ENCODE peak calls at places on chromosome 16, in six cellular contexts. E, V, B, X, Y and U are unnamed samples.

GRCh38 chr16:16096161-16096857 is 127.0 kb downstream of the ABCC6 start:
- DNase-seq in B (no peak), E (no peak), Y (no peak), V (no peak), X (no peak), U (no peak)

GRCh38 chr16:53756329-53756996 is 52.5 kb downstream of the FTO start:
- DNase-seq in X (peak), V (no peak), B (no peak), E (no peak), Y (no peak), U (no peak)

GRCh38 chr16:57067347-57067746 is 25.0 kb upstream of the CPNE2 start:
- DNase-seq in Y (no peak), X (no peak), V (no peak), E (no peak), B (no peak), U (no peak)

GRCh38 chr16:78638371-78638770 is 538.9 kb downstream of the WWOX start:
- DNase-seq in B (no peak), E (peak), Y (no peak), V (no peak), X (no peak), U (no peak)

GRCh38 chr16:89330177-89330856 is 112.8 kb downstream of the ZNF778 start:
- DNase-seq in Y (no peak), X (no peak), E (peak), B (no peak), V (no peak), U (peak)

GRCh38 chr16:83917152-83918120 is 18.5 kb downstream of the MLYCD start:
- DNase-seq in V (no peak), X (no peak), E (no peak), Y (no peak), B (no peak), U (no peak)

GRCh38 chr16:88696441-88696840 is 9.8 kb downstream of the RNF166 start:
- DNase-seq in B (no peak), E (no peak), V (no peak), X (no peak), Y (no peak), U (no peak)

GRCh38 chr16:31242197-31242596 is 17.6 kb upstream of the ITGAM start:
- DNase-seq in B (no peak), X (no peak), Y (no peak), E (no peak), V (no peak), U (no peak)

GRCh38 chr16:88700636-88701482 is 5.3 kb downstream of the RNF166 start:
- DNase-seq in V (no peak), B (no peak), E (no peak), X (no peak), Y (peak), U (no peak)

GRCh38 chr16:75416904-75417565 is 16.3 kb downstream of the CFDP1 start:
- DNase-seq in B (no peak), E (no peak), Y (no peak), X (no peak), V (no peak), U (no peak)

GRCh38 chr16:57260294-57260929 is 15.4 kb downstream of the ARL2BP start:
- DNase-seq in Y (no peak), B (no peak), E (no peak), X (peak), V (no peak), U (no peak)

GRCh38 chr16:31423241-31423640 is 4.9 kb downstream of the COX6A2 start:
- DNase-seq in Y (no peak), V (no peak), E (no peak), X (no peak), B (no peak), U (no peak)

GRCh38 chr16:979106-979505 is 2.5 kb upstream of the SOX8 start:
- DNase-seq in X (no peak), V (no peak), Y (no peak), B (no peak), E (no peak), U (no peak)

GRCh38 chr16:71645450-71645849 is 19.5 kb downstream of the MARVELD3 start:
- DNase-seq in Y (no peak), X (no peak), E (no peak), B (peak), V (no peak), U (no peak)